ENCODE peak calls at places on chromosome 17, in ten cellular contexts. U is colonic mucosa; S is stomach; D is transverse colon; Y is GM23338; T is effector memory CD4-positive, alpha-beta T cell; V is sigmoid colon; N is left lung; I is CD8-positive, alpha-beta T cell; G is right lobe of liver. W is an unnamed sample.
A peak's percentile ranks its signal among the peaks of the same experiment; 100 is the strongest.

GRCh38 chr17:82110298-82110697 is 12.3 kb upstream of the FASN start:
- DNase-seq in U (no peak), S (no peak), D (no peak), Y (no peak), T (no peak), V (no peak), N (no peak), I (no peak), G (peak; percentile 77), W (no peak)

GRCh38 chr17:81509687-81510523 is 2.7 kb downstream of the ACTG1 start:
- DNase-seq in U (peak; percentile 35), S (no peak), D (no peak), Y (no peak), T (no peak), V (no peak), N (no peak), I (no peak), G (no peak), W (no peak)

GRCh38 chr17:83005639-83006038 is 73.8 kb upstream of the METRNL start:
- DNase-seq in U (no peak), S (no peak), D (no peak), Y (no peak), T (no peak), V (no peak), N (no peak), I (no peak), G (no peak), W (no peak)

GRCh38 chr17:45692661-45693060 is 91.5 kb upstream of the CRHR1 start:
- DNase-seq in U (no peak), S (no peak), D (no peak), Y (no peak), T (no peak), V (peak; percentile 11), N (no peak), I (no peak), G (no peak), W (no peak)

GRCh38 chr17:5509482-5509881 is 23.1 kb downstream of the MIS12 start:
- DNase-seq in U (no peak), S (no peak), D (no peak), Y (no peak), T (no peak), V (no peak), N (no peak), I (no peak), G (no peak), W (no peak)

GRCh38 chr17:74373838-74374606 is 6.7 kb downstream of the GPR142 start:
- DNase-seq in U (peak; percentile 77), S (peak; percentile 42), D (peak; percentile 70), Y (no peak), T (no peak), V (no peak), N (no peak), I (no peak), G (peak; percentile 80), W (no peak)

GRCh38 chr17:28041844-28042656 is 427 bp upstream of the NLK start:
- DNase-seq in U (no peak), S (no peak), D (no peak), Y (peak; percentile 36), T (no peak), V (no peak), N (no peak), I (no peak), G (no peak), W (peak; percentile 24)

GRCh38 chr17:82838386-82839063 is 1.3 kb downstream of the ZNF750 start:
- DNase-seq in U (peak; percentile 86), S (no peak), D (peak; percentile 85), Y (no peak), T (no peak), V (peak; percentile 68), N (peak; percentile 79), I (no peak), G (peak; percentile 91), W (peak; percentile 60)

GRCh38 chr17:4807534-4808377 is 804 bp downstream of the PLD2 start:
- DNase-seq in U (no peak), S (no peak), D (peak; percentile 15), Y (no peak), T (no peak), V (no peak), N (no peak), I (no peak), G (no peak), W (no peak)

GRCh38 chr17:74190807-74191206 is 12.7 kb upstream of the RPL38 start:
- DNase-seq in U (no peak), S (no peak), D (no peak), Y (peak; percentile 69), T (no peak), V (no peak), N (no peak), I (no peak), G (no peak), W (no peak)

DNA sequence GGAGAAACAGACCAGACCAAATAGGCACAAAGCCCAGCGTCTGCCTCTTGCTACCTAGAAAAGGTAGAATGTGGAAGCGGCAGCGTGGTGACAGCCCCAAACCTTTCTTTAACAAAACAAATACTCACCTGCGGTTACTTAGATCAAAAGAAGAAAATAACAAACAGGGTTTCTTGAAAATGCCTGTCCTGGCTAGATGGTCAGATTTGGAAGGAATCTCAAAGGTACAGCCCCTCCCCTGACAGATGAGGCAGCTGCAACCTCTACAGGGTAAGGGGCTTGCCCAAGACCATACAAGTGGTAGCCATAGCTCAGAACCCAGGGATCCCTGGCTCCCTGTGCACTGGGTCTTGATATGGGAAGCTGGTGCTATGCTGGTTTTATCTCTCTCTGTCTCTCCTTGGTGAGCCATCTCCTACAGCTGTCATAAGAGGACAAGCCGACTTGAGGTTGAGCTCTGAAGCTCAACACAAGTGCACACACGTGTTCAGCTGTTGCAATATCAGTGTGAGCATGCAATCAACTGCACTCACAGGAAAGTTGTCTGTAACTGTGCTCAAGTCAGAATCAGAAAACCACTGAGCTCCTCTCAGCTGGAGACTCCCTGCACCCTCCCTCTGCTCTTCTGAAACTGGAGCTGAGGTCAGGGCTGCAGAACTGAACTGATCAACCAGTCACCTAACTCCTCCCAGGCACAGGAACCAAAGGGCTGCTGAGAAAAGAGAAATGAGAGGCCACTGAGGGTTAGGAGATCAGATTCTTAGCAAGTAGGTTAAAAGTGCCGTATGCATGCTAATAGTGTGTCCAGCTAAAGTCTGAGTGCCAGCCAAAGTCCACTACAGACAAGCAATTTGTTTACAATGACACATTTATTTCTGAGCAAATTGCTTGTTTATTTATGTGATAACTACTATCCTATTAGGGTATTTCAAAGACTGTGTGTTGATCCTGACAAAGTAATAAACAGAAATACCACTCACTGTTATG is 6.1 kb upstream of the RNF157 start:
- DNase-seq in U (no peak), S (no peak), D (peak; percentile 74), Y (no peak), T (no peak), V (peak; percentile 44), N (no peak), I (peak; percentile 68), G (peak; percentile 65), W (no peak)
- H3K4me1 ChIP-seq in U (no peaks in the 10 kb centered on the region), S (peaks cover 16% of the 10 kb centered on the region), D (peaks cover 17% of the 10 kb centered on the region), Y (peaks cover 2% of the 10 kb centered on the region), T (peaks cover 36% of the 10 kb centered on the region), V (no peaks in the 10 kb centered on the region), N (peaks cover 32% of the 10 kb centered on the region), I (peaks cover 56% of the 10 kb centered on the region), G (peaks cover 7% of the 10 kb centered on the region), W (no peaks in the 10 kb centered on the region)

GRCh38 chr17:40621558-40621957 is 26.1 kb downstream of the SMARCE1 start:
- DNase-seq in U (no peak), S (no peak), D (no peak), Y (no peak), T (no peak), V (no peak), N (no peak), I (no peak), G (no peak), W (no peak)

GRCh38 chr17:40618754-40619625 is 28.6 kb downstream of the SMARCE1 start:
- DNase-seq in U (peak; percentile 51), S (no peak), D (no peak), Y (no peak), T (no peak), V (no peak), N (no peak), I (no peak), G (peak; percentile 59), W (no peak)

GRCh38 chr17:40623419-40624217 is 24.0 kb downstream of the SMARCE1 start:
- DNase-seq in U (no peak), S (no peak), D (no peak), Y (no peak), T (no peak), V (no peak), N (no peak), I (no peak), G (no peak), W (no peak)

GRCh38 chr17:40622509-40622928 is 25.1 kb downstream of the SMARCE1 start:
- DNase-seq in U (no peak), S (no peak), D (no peak), Y (no peak), T (no peak), V (no peak), N (no peak), I (no peak), G (no peak), W (no peak)

DNA sequence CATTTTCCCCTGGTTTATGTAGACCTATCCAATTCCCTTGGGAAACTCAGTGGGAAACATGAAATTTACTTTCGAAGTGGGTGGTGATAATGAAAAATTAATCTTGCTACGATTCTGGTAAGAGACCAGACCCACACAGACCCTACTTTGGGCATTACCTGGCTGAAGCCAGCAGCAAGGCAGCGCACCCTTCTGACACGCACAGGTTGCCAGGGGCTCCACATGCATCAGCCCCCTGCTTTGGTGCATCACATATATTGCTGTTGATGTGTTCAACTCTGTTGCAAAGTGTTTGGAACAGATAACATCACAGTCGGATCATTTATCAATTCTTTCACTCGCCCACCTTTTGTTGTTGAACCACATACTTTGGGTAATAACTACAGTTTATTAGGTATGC is 26.6 kb downstream of the SMARCE1 start:
- DNase-seq in U (no peak), S (no peak), D (no peak), Y (no peak), T (no peak), V (no peak), N (no peak), I (no peak), G (no peak), W (no peak)
- H3K4me1 ChIP-seq in U (peaks cover 7% of the 10 kb centered on the region), S (peaks cover 18% of the 10 kb centered on the region), D (peaks cover 16% of the 10 kb centered on the region), Y (peaks cover 14% of the 10 kb centered on the region), T (peaks cover 17% of the 10 kb centered on the region), V (peaks cover 7% of the 10 kb centered on the region), N (peaks cover 18% of the 10 kb centered on the region), I (peaks cover 64% of the 10 kb centered on the region), G (peaks cover 12% of the 10 kb centered on the region), W (peaks cover 22% of the 10 kb centered on the region)

DNA sequence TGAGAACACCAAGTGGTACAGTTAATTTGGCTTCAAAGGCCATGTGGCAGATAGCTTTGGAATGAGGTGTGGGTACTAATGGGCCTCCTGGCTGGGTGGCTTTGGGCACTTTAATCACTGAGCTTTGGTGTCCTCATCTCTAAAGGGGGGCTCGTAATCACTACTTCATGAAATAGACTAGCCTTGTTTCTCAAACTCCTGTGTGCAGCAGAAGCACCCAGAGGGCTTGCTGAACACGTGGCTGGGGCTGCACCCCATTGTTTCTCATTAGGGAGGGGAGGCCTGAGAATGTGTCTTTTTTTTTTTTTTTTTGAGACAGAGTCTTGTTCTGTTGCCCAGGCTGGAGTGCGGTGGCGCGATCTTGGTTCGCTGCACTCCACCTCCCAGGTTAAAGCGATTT is 5.8 kb downstream of the EPN2 start:
- DNase-seq in U (no peak), S (no peak), D (no peak), Y (no peak), T (no peak), V (peak; percentile 34), N (no peak), I (no peak), G (no peak), W (no peak)
- H3K4me1 ChIP-seq in U (no peaks in the 10 kb centered on the region), S (peaks cover 21% of the 10 kb centered on the region), D (peaks cover 21% of the 10 kb centered on the region), Y (peaks cover 25% of the 10 kb centered on the region), T (peaks cover 3% of the 10 kb centered on the region), V (peaks cover 50% of the 10 kb centered on the region), N (peaks cover 40% of the 10 kb centered on the region), I (peaks cover 5% of the 10 kb centered on the region), G (peaks cover 17% of the 10 kb centered on the region), W (peaks cover 7% of the 10 kb centered on the region)

GRCh38 chr17:78890111-78890897 is 12.7 kb downstream of the CEP295NL start:
- DNase-seq in U (peak; percentile 44), S (peak; percentile 62), D (peak; percentile 75), Y (no peak), T (peak; percentile 19), V (peak; percentile 80), N (peak; percentile 89), I (peak; percentile 69), G (peak; percentile 66), W (no peak)
- H3K4me1 ChIP-seq in U (peaks cover 3% of the 10 kb centered on the region), S (peaks cover 14% of the 10 kb centered on the region), D (peaks cover 48% of the 10 kb centered on the region), Y (no peaks in the 10 kb centered on the region), T (peaks cover 3% of the 10 kb centered on the region), V (peaks cover 80% of the 10 kb centered on the region), N (peaks cover 90% of the 10 kb centered on the region), I (peaks cover 29% of the 10 kb centered on the region), G (no peaks in the 10 kb centered on the region), W (no peaks in the 10 kb centered on the region)

W was measured in HAP-1.